ENCODE peak calls at places on chromosome 5, in seven cellular contexts. One of them, this sample, is unnamed.
A peak's percentile ranks its signal among the peaks of the same experiment; 100 is the strongest.

GRCh38 chr5:177516601-177517568 is at the start of gene DDX41:
- DNase-seq in ovary: peak; percentile 95
- DNase-seq in MM.1S: peak; percentile 97
- DNase-seq in fibroblast of pulmonary artery: peak; percentile 99
- DNase-seq in BE2C: peak; percentile 98
- DNase-seq in epithelial cell of esophagus: peak; percentile 99
- DNase-seq in lower lobe of right lung: peak; percentile 98
- DNase-seq in this sample: peak; percentile 99

GRCh38 chr5:143142596-143143435 is 260.7 kb downstream of the NR3C1 start:
- DNase-seq in ovary: peak; percentile 26
- DNase-seq in MM.1S: no peak
- DNase-seq in fibroblast of pulmonary artery: peak; percentile 71
- DNase-seq in BE2C: no peak
- DNase-seq in epithelial cell of esophagus: peak; percentile 96
- DNase-seq in lower lobe of right lung: no peak
- DNase-seq in this sample: no peak

GRCh38 chr5:107487056-107487461 is 183.7 kb downstream of the EFNA5 start:
- DNase-seq in ovary: no peak
- DNase-seq in MM.1S: no peak
- DNase-seq in fibroblast of pulmonary artery: peak; percentile 85
- DNase-seq in BE2C: no peak
- DNase-seq in epithelial cell of esophagus: peak; percentile 50
- DNase-seq in lower lobe of right lung: no peak
- DNase-seq in this sample: no peak

GRCh38 chr5:111135946-111136345 is 43.8 kb downstream of the WDR36 start:
- DNase-seq in ovary: no peak
- DNase-seq in MM.1S: no peak
- DNase-seq in fibroblast of pulmonary artery: peak; percentile 46
- DNase-seq in BE2C: no peak
- DNase-seq in epithelial cell of esophagus: peak; percentile 82
- DNase-seq in lower lobe of right lung: no peak
- DNase-seq in this sample: no peak

GRCh38 chr5:143606043-143606752 is 202.7 kb upstream of the NR3C1 start:
- DNase-seq in ovary: no peak
- DNase-seq in MM.1S: no peak
- DNase-seq in fibroblast of pulmonary artery: no peak
- DNase-seq in BE2C: no peak
- DNase-seq in epithelial cell of esophagus: peak; percentile 28
- DNase-seq in lower lobe of right lung: no peak
- DNase-seq in this sample: peak; percentile 54

GRCh38 chr5:179836225-179837019 is 15.7 kb downstream of the SQSTM1 start:
- DNase-seq in ovary: no peak
- DNase-seq in MM.1S: peak; percentile 26
- DNase-seq in fibroblast of pulmonary artery: no peak
- DNase-seq in BE2C: no peak
- DNase-seq in epithelial cell of esophagus: no peak
- DNase-seq in lower lobe of right lung: no peak
- DNase-seq in this sample: peak; percentile 55

GRCh38 chr5:126138475-126139005 is 284.7 kb upstream of the GRAMD2B start:
- DNase-seq in ovary: no peak
- DNase-seq in MM.1S: no peak
- DNase-seq in fibroblast of pulmonary artery: peak; percentile 18
- DNase-seq in BE2C: no peak
- DNase-seq in epithelial cell of esophagus: peak; percentile 49
- DNase-seq in lower lobe of right lung: no peak
- DNase-seq in this sample: no peak

GRCh38 chr5:359301-359897 is 37.9 kb downstream of the AHRR start:
- DNase-seq in ovary: no peak
- DNase-seq in MM.1S: no peak
- DNase-seq in fibroblast of pulmonary artery: no peak
- DNase-seq in BE2C: no peak
- DNase-seq in epithelial cell of esophagus: no peak
- DNase-seq in lower lobe of right lung: no peak
- DNase-seq in this sample: no peak

GRCh38 chr5:169229342-169229892 is 71.5 kb downstream of the SLIT3 start:
- DNase-seq in ovary: no peak
- DNase-seq in MM.1S: no peak
- DNase-seq in fibroblast of pulmonary artery: peak; percentile 41
- DNase-seq in BE2C: no peak
- DNase-seq in epithelial cell of esophagus: no peak
- DNase-seq in lower lobe of right lung: no peak
- DNase-seq in this sample: no peak

GRCh38 chr5:150141544-150142188 is 14.0 kb downstream of the PDGFRB start:
- DNase-seq in ovary: no peak
- DNase-seq in MM.1S: no peak
- DNase-seq in fibroblast of pulmonary artery: peak; percentile 65
- DNase-seq in BE2C: no peak
- DNase-seq in epithelial cell of esophagus: no peak
- DNase-seq in lower lobe of right lung: no peak
- DNase-seq in this sample: no peak

GRCh38 chr5:27598576-27598975 is 560.2 kb upstream of the CDH9 start:
- DNase-seq in ovary: no peak
- DNase-seq in MM.1S: no peak
- DNase-seq in fibroblast of pulmonary artery: peak; percentile 42
- DNase-seq in BE2C: no peak
- DNase-seq in epithelial cell of esophagus: peak; percentile 8
- DNase-seq in lower lobe of right lung: no peak
- DNase-seq in this sample: no peak

GRCh38 chr5:95843733-95844223 is 21.3 kb upstream of the GLRX start:
- DNase-seq in ovary: no peak
- DNase-seq in MM.1S: no peak
- DNase-seq in fibroblast of pulmonary artery: peak; percentile 87
- DNase-seq in BE2C: no peak
- DNase-seq in epithelial cell of esophagus: no peak
- DNase-seq in lower lobe of right lung: peak; percentile 62
- DNase-seq in this sample: no peak

GRCh38 chr5:36599986-36600779 is 6.2 kb upstream of the SLC1A3 start:
- DNase-seq in ovary: no peak
- DNase-seq in MM.1S: no peak
- DNase-seq in fibroblast of pulmonary artery: peak; percentile 80
- DNase-seq in BE2C: no peak
- DNase-seq in epithelial cell of esophagus: peak; percentile 75
- DNase-seq in lower lobe of right lung: no peak
- DNase-seq in this sample: no peak

GRCh38 chr5:103923616-103924168 is 361.1 kb upstream of the NUDT12 start:
- DNase-seq in ovary: no peak
- DNase-seq in MM.1S: no peak
- DNase-seq in fibroblast of pulmonary artery: no peak
- DNase-seq in BE2C: no peak
- DNase-seq in epithelial cell of esophagus: no peak
- DNase-seq in lower lobe of right lung: no peak
- DNase-seq in this sample: no peak

GRCh38 chr5:15459200-15459599 is 40.8 kb upstream of the FBXL7 start:
- DNase-seq in ovary: no peak
- DNase-seq in MM.1S: no peak
- DNase-seq in fibroblast of pulmonary artery: no peak
- DNase-seq in BE2C: no peak
- DNase-seq in epithelial cell of esophagus: no peak
- DNase-seq in lower lobe of right lung: no peak
- DNase-seq in this sample: no peak

DNA sequence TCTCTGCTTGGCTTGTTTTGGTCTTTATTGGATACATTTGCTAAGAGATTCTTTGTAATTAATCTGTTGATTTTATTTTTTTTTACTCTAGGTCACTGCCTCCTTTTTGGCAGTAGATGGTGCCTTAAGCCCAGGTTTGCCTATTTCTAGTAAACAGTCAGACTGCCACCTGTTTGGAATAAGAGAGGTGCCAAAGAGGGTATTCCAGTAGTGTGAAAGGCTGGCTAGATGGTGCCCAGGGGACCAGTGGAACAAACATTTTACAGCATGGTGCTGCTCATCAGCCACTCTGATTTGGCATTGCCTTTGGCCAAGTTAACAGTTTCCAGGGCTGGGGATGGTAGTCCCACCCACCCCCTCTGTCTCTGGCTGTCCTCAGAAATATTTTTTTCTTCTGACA is 36.7 kb upstream of the FBXL7 start:
- DNase-seq in ovary: no peak
- DNase-seq in MM.1S: peak; percentile 57
- DNase-seq in fibroblast of pulmonary artery: peak; percentile 52
- DNase-seq in BE2C: peak; percentile 20
- DNase-seq in epithelial cell of esophagus: peak; percentile 39
- DNase-seq in lower lobe of right lung: no peak
- DNase-seq in this sample: no peak
- TF ChIP-seq CTCF in ovary: no peak
- TF ChIP-seq CTCF in MM.1S: peak; percentile 66
- TF ChIP-seq CTCF in fibroblast of pulmonary artery: peak; percentile 56
- TF ChIP-seq CTCF in BE2C: peak; percentile 69
- TF ChIP-seq CTCF in epithelial cell of esophagus: peak; percentile 62
- TF ChIP-seq CTCF in lower lobe of right lung: peak; percentile 38
- TF ChIP-seq CTCF in this sample: peak; percentile 5

DNA sequence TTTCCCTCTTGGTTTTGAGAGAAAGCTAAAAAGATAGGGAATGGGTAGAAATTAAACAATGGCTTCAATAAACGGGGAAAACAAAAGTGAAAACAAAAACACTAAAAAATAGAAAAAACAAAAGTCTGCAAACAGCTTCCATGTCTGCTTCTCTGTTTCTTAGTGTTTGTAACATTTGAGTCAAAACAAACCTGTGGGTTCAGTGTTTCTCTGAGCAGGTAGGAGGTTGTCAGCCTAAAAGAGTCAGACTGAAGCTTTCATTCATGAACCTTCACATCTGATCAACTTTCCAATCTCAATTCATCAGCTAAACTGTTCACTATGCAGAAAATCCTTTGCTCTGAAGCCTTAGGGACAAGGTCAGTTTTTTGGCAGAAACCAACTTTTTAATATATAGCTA is 102.5 kb upstream of the ADAMTS16 start:
- DNase-seq in ovary: no peak
- DNase-seq in MM.1S: no peak
- DNase-seq in fibroblast of pulmonary artery: no peak
- DNase-seq in BE2C: no peak
- DNase-seq in epithelial cell of esophagus: no peak
- DNase-seq in lower lobe of right lung: no peak
- DNase-seq in this sample: no peak
- TF ChIP-seq CTCF in ovary: no peak
- TF ChIP-seq CTCF in MM.1S: no peak
- TF ChIP-seq CTCF in fibroblast of pulmonary artery: no peak
- TF ChIP-seq CTCF in BE2C: no peak
- TF ChIP-seq CTCF in epithelial cell of esophagus: no peak
- TF ChIP-seq CTCF in lower lobe of right lung: no peak
- TF ChIP-seq CTCF in this sample: no peak

GRCh38 chr5:172117977-172118701 is 69.9 kb downstream of the STK10 start:
- DNase-seq in ovary: no peak
- DNase-seq in MM.1S: no peak
- DNase-seq in fibroblast of pulmonary artery: no peak
- DNase-seq in BE2C: no peak
- DNase-seq in epithelial cell of esophagus: no peak
- DNase-seq in lower lobe of right lung: no peak
- DNase-seq in this sample: no peak

GRCh38 chr5:172118891-172119290 is 69.1 kb downstream of the STK10 start:
- DNase-seq in ovary: no peak
- DNase-seq in MM.1S: no peak
- DNase-seq in fibroblast of pulmonary artery: no peak
- DNase-seq in BE2C: no peak
- DNase-seq in epithelial cell of esophagus: no peak
- DNase-seq in lower lobe of right lung: no peak
- DNase-seq in this sample: no peak

GRCh38 chr5:172127581-172127980 is 60.4 kb downstream of the STK10 start:
- DNase-seq in ovary: no peak
- DNase-seq in MM.1S: no peak
- DNase-seq in fibroblast of pulmonary artery: no peak
- DNase-seq in BE2C: no peak
- DNase-seq in epithelial cell of esophagus: no peak
- DNase-seq in lower lobe of right lung: no peak
- DNase-seq in this sample: no peak

GRCh38 chr5:172119921-172120688 is 67.9 kb downstream of the STK10 start:
- DNase-seq in ovary: no peak
- DNase-seq in MM.1S: no peak
- DNase-seq in fibroblast of pulmonary artery: no peak
- DNase-seq in BE2C: no peak
- DNase-seq in epithelial cell of esophagus: no peak
- DNase-seq in lower lobe of right lung: no peak
- DNase-seq in this sample: no peak

DNA sequence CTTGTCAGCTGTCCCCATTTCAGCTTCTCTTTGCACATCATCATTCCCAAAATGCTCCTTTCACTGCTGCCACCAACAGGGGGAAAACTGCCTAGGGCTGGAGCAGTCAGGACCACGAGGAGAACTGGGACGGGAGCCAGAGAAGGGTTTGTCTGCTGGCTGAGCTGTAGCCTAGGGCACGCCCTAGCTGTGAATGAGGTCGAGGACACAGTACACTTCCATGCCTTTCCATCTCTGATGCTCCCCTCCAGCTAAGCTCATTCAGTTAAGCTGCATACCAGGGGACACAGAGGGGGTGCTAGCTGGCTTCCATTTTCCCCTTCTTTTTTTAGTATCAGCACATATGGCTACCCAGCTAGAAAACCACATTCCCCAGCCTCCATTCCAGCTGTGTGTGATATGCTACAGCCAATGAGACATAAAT is 64.7 kb downstream of the STK10 start:
- DNase-seq in ovary: peak; percentile 46
- DNase-seq in MM.1S: no peak
- DNase-seq in fibroblast of pulmonary artery: peak; percentile 84
- DNase-seq in BE2C: peak; percentile 85
- DNase-seq in epithelial cell of esophagus: no peak
- DNase-seq in lower lobe of right lung: no peak
- DNase-seq in this sample: no peak
- TF ChIP-seq CTCF in ovary: no peak
- TF ChIP-seq CTCF in MM.1S: no peak
- TF ChIP-seq CTCF in fibroblast of pulmonary artery: peak; percentile 60
- TF ChIP-seq CTCF in BE2C: peak; percentile 63
- TF ChIP-seq CTCF in epithelial cell of esophagus: no peak
- TF ChIP-seq CTCF in lower lobe of right lung: peak; percentile 38
- TF ChIP-seq CTCF in this sample: no peak

GRCh38 chr5:35248843-35249780 is 18.8 kb upstream of the PRLR start:
- DNase-seq in ovary: no peak
- DNase-seq in MM.1S: peak; percentile 9
- DNase-seq in fibroblast of pulmonary artery: no peak
- DNase-seq in BE2C: no peak
- DNase-seq in epithelial cell of esophagus: no peak
- DNase-seq in lower lobe of right lung: no peak
- DNase-seq in this sample: no peak

GRCh38 chr5:35247645-35248034 is 17.4 kb upstream of the PRLR start:
- DNase-seq in ovary: no peak
- DNase-seq in MM.1S: no peak
- DNase-seq in fibroblast of pulmonary artery: peak; percentile 28
- DNase-seq in BE2C: no peak
- DNase-seq in epithelial cell of esophagus: peak; percentile 32
- DNase-seq in lower lobe of right lung: no peak
- DNase-seq in this sample: no peak

GRCh38 chr5:35244171-35244570 is 13.9 kb upstream of the PRLR start:
- DNase-seq in ovary: no peak
- DNase-seq in MM.1S: no peak
- DNase-seq in fibroblast of pulmonary artery: no peak
- DNase-seq in BE2C: no peak
- DNase-seq in epithelial cell of esophagus: no peak
- DNase-seq in lower lobe of right lung: no peak
- DNase-seq in this sample: no peak

GRCh38 chr5:35246928-35247644 is 16.8 kb upstream of the PRLR start:
- DNase-seq in ovary: peak; percentile 54
- DNase-seq in MM.1S: no peak
- DNase-seq in fibroblast of pulmonary artery: peak; percentile 35
- DNase-seq in BE2C: no peak
- DNase-seq in epithelial cell of esophagus: no peak
- DNase-seq in lower lobe of right lung: no peak
- DNase-seq in this sample: no peak

DNA sequence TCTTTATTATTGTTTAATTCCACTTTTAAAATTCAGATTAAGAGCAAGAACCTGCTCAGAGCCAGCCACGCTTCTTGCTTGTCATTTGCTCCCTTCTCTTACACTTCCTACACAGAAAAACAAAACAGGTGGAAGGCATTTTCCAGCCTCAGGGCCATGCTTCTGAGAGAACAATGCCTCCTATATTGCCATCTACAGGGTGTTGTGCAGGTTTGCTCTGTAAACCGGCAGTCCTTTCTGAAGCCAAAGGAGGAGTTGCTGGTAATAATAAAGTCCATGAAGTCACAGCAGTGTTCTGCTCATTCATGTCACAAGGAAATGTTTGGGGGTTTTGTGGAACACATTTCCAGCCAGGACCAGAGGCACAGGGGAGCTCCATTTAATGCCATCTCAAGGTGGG is 16.1 kb upstream of the PRLR start:
- DNase-seq in ovary: no peak
- DNase-seq in MM.1S: no peak
- DNase-seq in fibroblast of pulmonary artery: no peak
- DNase-seq in BE2C: no peak
- DNase-seq in epithelial cell of esophagus: no peak
- DNase-seq in lower lobe of right lung: no peak
- DNase-seq in this sample: no peak
- TF ChIP-seq CTCF in ovary: no peak
- TF ChIP-seq CTCF in MM.1S: no peak
- TF ChIP-seq CTCF in fibroblast of pulmonary artery: no peak
- TF ChIP-seq CTCF in BE2C: no peak
- TF ChIP-seq CTCF in epithelial cell of esophagus: no peak
- TF ChIP-seq CTCF in lower lobe of right lung: no peak
- TF ChIP-seq CTCF in this sample: no peak

This sample was measured in GM13977.